ENCODE peak calls at places on chromosomes 2 and 18, in nine cellular contexts. K is endothelial cell of umbilical vein, P is OCI-LY7, F is iPS DF 6.9, T is SJSA1, A is caudate nucleus, Z is astrocyte, Q is upper lobe of left lung, I is RWPE1. R is an unnamed sample.

GRCh38 chr18:62245699-62246098 is 58.6 kb downstream of the RELCH start:
- DNase-seq in Z (no peak), T (no peak), Q (no peak), P (no peak), F (no peak), A (no peak), K (no peak), I (no peak), R (no peak)

GRCh38 chr2:206798009-206798408 is 32.6 kb downstream of the FASTKD2 start:
- DNase-seq in T (no peak), Q (no peak), F (no peak), P (no peak), K (peak), I (no peak), Z (no peak), A (no peak), R (no peak)

GRCh38 chr2:740446-741293 is 63.5 kb upstream of the TMEM18 start:
- DNase-seq in A (peak), P (no peak), F (peak), T (peak), Z (peak), Q (peak), K (peak), I (peak), R (peak)

GRCh38 chr18:55435592-55435991 is 152.4 kb downstream of the TCF4 start:
- DNase-seq in I (no peak), A (no peak), K (no peak), F (no peak), Q (no peak), Z (no peak), T (no peak), P (no peak), R (no peak)

GRCh38 chr2:144268036-144268678 is 251.8 kb downstream of the ZEB2 start:
- DNase-seq in I (no peak), Z (no peak), P (no peak), K (no peak), F (peak), T (no peak), A (no peak), Q (no peak), R (no peak)

GRCh38 chr2:42725657-42726056 is 38.3 kb downstream of the OXER1 start:
- DNase-seq in Q (peak), P (no peak), K (no peak), A (no peak), F (no peak), T (no peak), I (no peak), Z (no peak), R (no peak)

GRCh38 chr2:100975521-100975785 is 26.6 kb upstream of the RPL31 start:
- DNase-seq in F (no peak), P (no peak), Z (no peak), Q (no peak), A (no peak), K (no peak), I (no peak), T (no peak), R (no peak)

GRCh38 chr2:171566099-171566498 is 43.8 kb downstream of the CYBRD1 start:
- DNase-seq in A (no peak), Z (peak), Q (no peak), I (no peak), P (no peak), T (no peak), F (no peak), K (no peak), R (no peak)

GRCh38 chr18:50696436-50696835 is 123.4 kb downstream of the MRO start:
- DNase-seq in Q (no peak), I (no peak), Z (no peak), A (no peak), P (peak), F (no peak), T (no peak), K (no peak), R (no peak)

GRCh38 chr2:199470672-199471442 is 13.1 kb upstream of the SATB2 start:
- DNase-seq in I (no peak), A (no peak), P (no peak), T (no peak), Z (no peak), F (no peak), K (no peak), Q (no peak), R (no peak)

GRCh38 chr18:13070460-13070859 is 79.3 kb downstream of the CEP192 start:
- DNase-seq in Q (no peak), F (no peak), A (no peak), P (no peak), T (no peak), K (no peak), Z (no peak), I (no peak), R (peak)

GRCh38 chr2:127400897-127401756 is 13.4 kb upstream of the MAP3K2 start:
- DNase-seq in K (peak), F (no peak), Z (peak), I (peak), Q (no peak), A (no peak), T (no peak), P (no peak), R (no peak)

GRCh38 chr2:182182436-182182835 is 196.8 kb downstream of the PPP1R1C start:
- DNase-seq in T (no peak), I (no peak), K (peak), P (no peak), Q (no peak), A (no peak), F (no peak), Z (peak), R (no peak)

GRCh38 chr18:61628085-61628484 is 264.7 kb downstream of the RNF152 start:
- DNase-seq in P (no peak), A (no peak), I (peak), T (no peak), F (no peak), Z (peak), Q (no peak), K (peak), R (no peak)

GRCh38 chr2:10762651-10763460 is 41.4 kb downstream of the ATP6V1C2 start:
- DNase-seq in A (no peak), T (no peak), I (no peak), F (no peak), P (no peak), Q (no peak), K (no peak), Z (no peak), R (no peak)

DNA sequence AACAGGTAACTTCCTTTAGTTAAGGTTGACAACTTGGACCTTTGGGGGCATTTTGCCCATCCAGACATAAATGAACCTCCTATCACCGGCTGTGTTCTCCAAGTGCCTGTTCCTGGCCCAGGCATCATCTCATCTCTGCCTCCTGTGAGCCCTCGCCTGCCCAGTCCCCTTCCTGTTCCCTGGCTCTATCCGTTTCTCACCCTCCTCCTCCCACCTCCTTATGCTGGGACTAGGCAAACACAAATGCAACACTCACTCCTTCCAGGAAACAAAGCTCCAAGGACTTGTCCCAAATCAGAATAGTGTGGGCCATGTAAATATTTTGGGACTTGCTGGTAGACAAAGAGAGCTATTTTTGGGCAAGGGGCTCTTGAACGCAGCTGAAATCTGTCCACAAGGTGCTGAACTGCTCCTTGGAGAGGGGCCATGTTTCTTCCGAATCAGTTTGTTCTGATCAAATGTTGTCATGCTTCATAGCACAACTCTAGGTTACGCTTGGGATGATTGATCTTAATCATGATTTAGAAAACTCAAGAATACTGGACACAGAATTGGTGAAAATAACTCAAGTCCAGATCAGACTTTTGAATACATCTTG is 25.3 kb downstream of the MBP start:
- DNase-seq in A (no peak), Q (peak), T (no peak), F (no peak), Z (no peak), P (no peak), I (no peak), K (no peak), R (no peak)
- H3K27ac ChIP-seq in A (no peak), Q (peak), T (no peak), F (no peak), Z (peak), P (no peak), I (no peak), K (no peak), R (peak)

GRCh38 chr2:96534701-96535181 is 1.8 kb upstream of the ARID5A start:
- DNase-seq in Z (no peak), P (no peak), A (no peak), F (no peak), K (no peak), Q (no peak), I (peak), T (no peak), R (no peak)
- H3K27ac ChIP-seq in Z (no peak), P (no peak), A (no peak), F (no peak), K (no peak), Q (peak), I (peak), T (no peak), R (no peak)

GRCh38 chr2:132901661-132902060 is 231.7 kb upstream of the LYPD1 start:
- DNase-seq in I (no peak), A (no peak), P (no peak), K (no peak), Q (no peak), T (no peak), F (no peak), Z (no peak), R (no peak)

GRCh38 chr2:132902626-132903025 is 232.6 kb upstream of the LYPD1 start:
- DNase-seq in I (no peak), P (no peak), T (no peak), Q (no peak), Z (no peak), A (no peak), K (no peak), F (no peak), R (no peak)
- H3K27ac ChIP-seq in I (no peak), P (no peak), T (no peak), Q (no peak), Z (no peak), A (no peak), K (no peak), F (no peak), R (no peak)

GRCh38 chr2:109616184-109616583 is 2.0 kb downstream of the SOWAHC start:
- DNase-seq in T (no peak), K (no peak), I (no peak), A (no peak), Q (no peak), P (no peak), F (no peak), Z (no peak), R (no peak)

GRCh38 chr2:109613922-109614714 is at the start of the genes SEPTIN10 and SOWAHC:
- DNase-seq in T (peak), A (peak), P (no peak), I (peak), Z (peak), K (peak), F (peak), Q (peak), R (peak)

GRCh38 chr2:109615637-109616144 is 1.5 kb downstream of the SOWAHC start:
- DNase-seq in Q (no peak), Z (no peak), K (no peak), A (no peak), F (no peak), P (no peak), I (peak), T (no peak), R (no peak)

GRCh38 chr2:109612991-109613921 is 510 bp downstream of the SEPTIN10 start:
- DNase-seq in A (no peak), F (no peak), Q (peak), Z (peak), P (no peak), I (no peak), K (peak), T (peak), R (peak)

GRCh38 chr2:109614715-109615636 is 812 bp downstream of the SOWAHC start:
- DNase-seq in Z (no peak), Q (no peak), I (no peak), A (no peak), T (no peak), P (no peak), F (no peak), K (peak), R (peak)
- H3K27ac ChIP-seq in Z (peak), Q (peak), I (peak), A (no peak), T (peak), P (no peak), F (no peak), K (peak), R (peak)

GRCh38 chr2:212033888-212034287 is 504.7 kb downstream of the ERBB4 start:
- DNase-seq in Q (no peak), P (no peak), A (no peak), F (no peak), I (no peak), T (no peak), Z (no peak), K (peak), R (no peak)

GRCh38 chr2:212032536-212033219 is 505.9 kb downstream of the ERBB4 start:
- DNase-seq in A (no peak), P (no peak), F (no peak), Q (no peak), T (peak), Z (peak), I (no peak), K (peak), R (no peak)

GRCh38 chr2:212030709-212031108 is 507.9 kb downstream of the ERBB4 start:
- DNase-seq in Z (no peak), Q (no peak), P (no peak), T (no peak), I (no peak), A (no peak), K (no peak), F (no peak), R (no peak)

GRCh38 chr2:212034841-212035585 is 503.6 kb downstream of the ERBB4 start:
- DNase-seq in A (no peak), K (peak), Z (peak), I (no peak), Q (no peak), P (no peak), F (no peak), T (no peak), R (no peak)

GRCh38 chr2:212032032-212032431 is 506.6 kb downstream of the ERBB4 start:
- DNase-seq in I (no peak), Q (no peak), Z (peak), T (peak), K (peak), A (no peak), P (no peak), F (no peak), R (no peak)
- H3K27ac ChIP-seq in I (no peak), Q (no peak), Z (peak), T (peak), K (peak), A (peak), P (no peak), F (no peak), R (no peak)

DNA sequence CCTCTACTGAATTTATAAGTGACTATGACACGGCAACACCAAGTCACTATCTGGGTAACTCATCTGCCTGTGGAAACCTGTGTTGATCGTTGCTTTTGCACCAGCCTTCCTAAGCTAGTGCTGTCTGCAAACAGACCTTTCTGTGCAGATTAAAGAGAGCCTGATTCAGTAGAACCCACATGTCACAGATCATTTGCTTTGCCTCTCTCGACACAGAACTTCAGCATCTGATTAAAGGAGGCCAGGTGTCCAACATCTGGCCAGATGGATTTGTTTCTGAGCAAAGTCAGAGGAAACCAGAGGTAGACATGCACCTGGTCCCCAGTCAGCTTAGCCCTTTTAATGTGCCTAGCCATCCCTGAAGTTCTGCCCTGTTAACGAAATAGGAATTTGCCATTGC is 15.0 kb upstream of the TTR start:
- DNase-seq in K (no peak), A (no peak), Q (no peak), Z (no peak), P (peak), T (no peak), F (no peak), I (no peak), R (no peak)
- H3K27ac ChIP-seq in K (no peak), A (no peak), Q (no peak), Z (no peak), P (peak), T (no peak), F (no peak), I (no peak), R (no peak)

GRCh38 chr2:216503697-216504375 is 5.2 kb downstream of the RPL37A start:
- DNase-seq in Z (no peak), K (no peak), A (no peak), I (no peak), F (no peak), P (no peak), T (no peak), Q (no peak), R (no peak)
- H3K27ac ChIP-seq in Z (no peak), K (no peak), A (no peak), I (peak), F (no peak), P (no peak), T (no peak), Q (no peak), R (no peak)